ENCODE peak calls at places on chromosomes 12 and 14, in four cellular contexts. K is SK-N-DZ, D is Kasumi-1, B is GM23248. P is an unnamed sample.

GRCh38 chr14:31207287-31207745 is 277 bp downstream of the HECTD1 start:
- DNase-seq in K (no peak), D (peak), B (no peak), P (no peak)

GRCh38 chr12:106903241-106903950 is 52.3 kb upstream of the TMEM263 start:
- DNase-seq in K (peak), D (no peak), B (peak), P (peak)

GRCh38 chr12:123113038-123113437 is 37.9 kb downstream of the PITPNM2 start:
- DNase-seq in K (no peak), D (no peak), B (no peak), P (no peak)

GRCh38 chr14:96962337-96962736 is 165.2 kb downstream of the VRK1 start:
- DNase-seq in K (no peak), D (peak), B (no peak), P (no peak)

GRCh38 chr12:110619534-110619953 is 5.6 kb downstream of the TCTN1 start:
- DNase-seq in K (no peak), D (no peak), B (peak), P (no peak)

GRCh38 chr12:60191676-60192359 is 596.0 kb downstream of the SLC16A7 start:
- DNase-seq in K (no peak), D (no peak), B (peak), P (no peak)

GRCh38 chr14:99938896-99939295 is 126.3 kb upstream of the EVL start:
- DNase-seq in K (no peak), D (no peak), B (no peak), P (no peak)

GRCh38 chr12:22042981-22043669 is 2.9 kb upstream of the CMAS start:
- DNase-seq in K (no peak), D (no peak), B (peak), P (peak)

GRCh38 chr12:111386891-111387290 is 18.0 kb upstream of the PHETA1 start:
- DNase-seq in K (no peak), D (no peak), B (peak), P (no peak)

GRCh38 chr12:24544368-24544767 is 404.5 kb downstream of the BCAT1 start:
- DNase-seq in K (no peak), D (no peak), B (no peak), P (no peak)

P was measured in osteoblast.